ENCODE peak calls at places on chromosome 11, in four cellular contexts. One of them, this sample, is unnamed. For H3K4me1, the result is how much of the 10 kb centered on the place peaks cover.

GRCh38 chr11:61787928-61788491 is 4.4 kb downstream of the TMEM258 start:
- DNase-seq in NT2/D1: peak
- DNase-seq in right cardiac atrium: no peak
- DNase-seq in SK-N-SH: peak
- DNase-seq in this sample: peak

GRCh38 chr11:65505434-65506315 is 6.8 kb downstream of the MALAT1 start:
- DNase-seq in NT2/D1: no peak
- DNase-seq in right cardiac atrium: no peak
- DNase-seq in SK-N-SH: no peak
- DNase-seq in this sample: no peak

GRCh38 chr11:111978028-111978771 is 41.1 kb downstream of the DIXDC1 start:
- DNase-seq in right cardiac atrium: peak
- DNase-seq in SK-N-SH: peak
- DNase-seq in NT2/D1: no peak
- DNase-seq in this sample: peak

GRCh38 chr11:69531717-69532088 is 50.2 kb downstream of the LINC01488 start:
- DNase-seq in NT2/D1: no peak
- DNase-seq in right cardiac atrium: peak
- DNase-seq in SK-N-SH: no peak
- DNase-seq in this sample: no peak

GRCh38 chr11:27926056-27926455 is 181.9 kb downstream of the KIF18A start:
- DNase-seq in right cardiac atrium: no peak
- DNase-seq in NT2/D1: no peak
- DNase-seq in SK-N-SH: no peak
- DNase-seq in this sample: no peak

GRCh38 chr11:35016939-35017338 is 100.5 kb downstream of the PDHX start:
- DNase-seq in NT2/D1: no peak
- DNase-seq in right cardiac atrium: no peak
- DNase-seq in SK-N-SH: no peak
- DNase-seq in this sample: no peak

GRCh38 chr11:12502041-12502440 is 124.7 kb downstream of the PARVA start:
- DNase-seq in SK-N-SH: no peak
- DNase-seq in NT2/D1: no peak
- DNase-seq in right cardiac atrium: no peak
- DNase-seq in this sample: no peak

GRCh38 chr11:116930177-116930576 is 92.8 kb upstream of the APOA1 start:
- DNase-seq in SK-N-SH: no peak
- DNase-seq in NT2/D1: no peak
- DNase-seq in right cardiac atrium: no peak
- DNase-seq in this sample: no peak

GRCh38 chr11:92224394-92225205 is at the start of gene FAT3:
- DNase-seq in SK-N-SH: peak
- DNase-seq in right cardiac atrium: peak
- DNase-seq in NT2/D1: no peak
- DNase-seq in this sample: peak

GRCh38 chr11:47915407-47916137 is 64.8 kb upstream of the PTPRJ start:
- DNase-seq in right cardiac atrium: no peak
- DNase-seq in NT2/D1: no peak
- DNase-seq in SK-N-SH: peak
- DNase-seq in this sample: no peak

GRCh38 chr11:12079726-12080556 is 30.4 kb upstream of the MICAL2 start:
- DNase-seq in right cardiac atrium: peak
- DNase-seq in SK-N-SH: no peak
- DNase-seq in NT2/D1: no peak
- DNase-seq in this sample: no peak

GRCh38 chr11:1967641-1968225 is 20.6 kb downstream of the MRPL23 start:
- DNase-seq in NT2/D1: no peak
- DNase-seq in right cardiac atrium: peak
- DNase-seq in SK-N-SH: no peak
- DNase-seq in this sample: no peak

GRCh38 chr11:115348404-115348803 is 155.8 kb downstream of the CADM1 start:
- DNase-seq in SK-N-SH: no peak
- DNase-seq in NT2/D1: no peak
- DNase-seq in right cardiac atrium: no peak
- DNase-seq in this sample: no peak

GRCh38 chr11:122077459-122077858 is 38.6 kb downstream of the BLID start:
- DNase-seq in right cardiac atrium: no peak
- DNase-seq in NT2/D1: no peak
- DNase-seq in SK-N-SH: no peak
- DNase-seq in this sample: no peak

GRCh38 chr11:126927628-126928027 is 72.9 kb downstream of the KIRREL3 start:
- DNase-seq in SK-N-SH: no peak
- DNase-seq in right cardiac atrium: no peak
- DNase-seq in NT2/D1: no peak
- DNase-seq in this sample: no peak

GRCh38 chr11:22304337-22304961 is 33.7 kb upstream of the SLC17A6 start:
- DNase-seq in SK-N-SH: peak
- DNase-seq in NT2/D1: peak
- DNase-seq in right cardiac atrium: no peak
- DNase-seq in this sample: no peak

GRCh38 chr11:14012836-14013235 is 50.3 kb downstream of the SPON1 start:
- DNase-seq in NT2/D1: no peak
- DNase-seq in right cardiac atrium: no peak
- DNase-seq in SK-N-SH: no peak
- DNase-seq in this sample: no peak

GRCh38 chr11:92528051-92528450 is 303.4 kb downstream of the FAT3 start:
- DNase-seq in NT2/D1: no peak
- DNase-seq in right cardiac atrium: no peak
- DNase-seq in SK-N-SH: no peak
- DNase-seq in this sample: no peak

GRCh38 chr11:10349806-10350205 is 44.9 kb downstream of the ADM start:
- DNase-seq in NT2/D1: no peak
- DNase-seq in SK-N-SH: no peak
- DNase-seq in right cardiac atrium: no peak
- DNase-seq in this sample: no peak

GRCh38 chr11:17649696-17650600 is 69.4 kb upstream of the MYOD1 start:
- DNase-seq in right cardiac atrium: no peak
- DNase-seq in SK-N-SH: no peak
- DNase-seq in NT2/D1: peak
- DNase-seq in this sample: no peak

GRCh38 chr11:123760894-123761293 is 6.6 kb upstream of the OR6X1 start:
- DNase-seq in SK-N-SH: no peak
- DNase-seq in NT2/D1: no peak
- DNase-seq in right cardiac atrium: no peak
- DNase-seq in this sample: no peak

GRCh38 chr11:126173257-126173656 is 38.2 kb downstream of the RPUSD4 start:
- DNase-seq in right cardiac atrium: no peak
- DNase-seq in NT2/D1: no peak
- DNase-seq in SK-N-SH: no peak
- DNase-seq in this sample: no peak

GRCh38 chr11:64245401-64245796 is 1.3 kb downstream of the PPP1R14B start:
- DNase-seq in SK-N-SH: no peak
- DNase-seq in right cardiac atrium: peak
- DNase-seq in NT2/D1: no peak
- DNase-seq in this sample: no peak

GRCh38 chr11:64244966-64245365 is 1.8 kb downstream of the PPP1R14B start:
- DNase-seq in NT2/D1: no peak
- DNase-seq in SK-N-SH: no peak
- DNase-seq in right cardiac atrium: no peak
- DNase-seq in this sample: no peak

GRCh38 chr11:64246874-64247728 is at the start of gene PPP1R14B:
- DNase-seq in right cardiac atrium: peak
- DNase-seq in SK-N-SH: peak
- DNase-seq in NT2/D1: no peak
- DNase-seq in this sample: peak

GRCh38 chr11:64244107-64244506 is 2.6 kb downstream of the PPP1R14B start:
- DNase-seq in SK-N-SH: no peak
- DNase-seq in NT2/D1: no peak
- DNase-seq in right cardiac atrium: no peak
- DNase-seq in this sample: no peak

DNA sequence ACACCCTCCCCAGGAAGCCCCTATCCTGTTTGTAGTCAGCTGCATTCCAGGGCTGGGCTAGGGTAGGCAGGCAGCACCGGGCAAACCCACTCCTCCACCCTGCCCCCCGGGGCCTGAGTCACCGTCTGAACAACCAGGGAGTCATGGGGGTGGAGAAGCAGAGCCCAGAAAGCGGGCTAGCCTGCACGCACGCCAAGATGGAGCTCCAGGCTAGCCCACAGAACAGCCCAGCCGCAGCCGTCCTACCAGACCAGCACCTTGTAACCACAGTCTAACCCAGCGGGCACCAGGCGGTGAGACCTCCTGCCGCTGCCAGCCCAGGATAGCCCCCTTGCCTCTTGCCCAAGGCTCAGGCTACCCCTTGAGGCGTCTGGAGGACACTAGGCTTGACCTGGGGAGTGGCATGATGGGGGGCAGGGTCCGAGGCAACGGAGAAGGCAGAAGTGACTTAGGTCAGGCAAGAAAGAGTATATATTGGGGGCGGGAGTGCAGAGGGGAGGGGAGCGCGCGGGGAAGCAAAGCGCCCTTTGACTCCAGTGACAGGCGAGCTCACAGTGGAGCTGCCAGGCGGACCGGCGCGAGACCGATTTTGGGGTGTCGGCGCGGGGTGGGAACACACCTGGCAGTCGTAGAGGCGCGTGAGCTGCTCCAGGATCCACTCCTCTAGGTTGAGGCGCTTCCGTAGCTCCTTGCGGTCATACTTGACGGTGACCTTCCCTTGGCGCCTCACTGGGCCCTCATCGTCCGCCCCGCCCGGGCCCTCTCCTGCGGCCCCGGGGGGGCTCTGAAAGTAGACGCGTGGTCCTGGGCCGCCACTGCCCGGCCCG is 733 bp downstream of the PPP1R14B start:
- DNase-seq in right cardiac atrium: peak
- DNase-seq in SK-N-SH: peak
- DNase-seq in NT2/D1: no peak
- DNase-seq in this sample: no peak
- H3K4me1 ChIP-seq in right cardiac atrium: under half
- H3K4me1 ChIP-seq in SK-N-SH: under half
- H3K4me1 ChIP-seq in NT2/D1: under half
- H3K4me1 ChIP-seq in this sample: under half

GRCh38 chr11:118442903-118443589 is 6.8 kb downstream of the KMT2A start:
- DNase-seq in right cardiac atrium: no peak
- DNase-seq in SK-N-SH: no peak
- DNase-seq in NT2/D1: no peak
- DNase-seq in this sample: no peak
- H3K4me1 ChIP-seq in right cardiac atrium: under half
- H3K4me1 ChIP-seq in SK-N-SH: under half
- H3K4me1 ChIP-seq in NT2/D1: under half
- H3K4me1 ChIP-seq in this sample: under half

GRCh38 chr11:8340299-8340698 is 76.6 kb upstream of the LMO1 start:
- DNase-seq in right cardiac atrium: no peak
- DNase-seq in SK-N-SH: no peak
- DNase-seq in NT2/D1: no peak
- DNase-seq in this sample: no peak

GRCh38 chr11:8339592-8340022 is 75.9 kb upstream of the LMO1 start:
- DNase-seq in right cardiac atrium: no peak
- DNase-seq in NT2/D1: no peak
- DNase-seq in SK-N-SH: no peak
- DNase-seq in this sample: no peak

GRCh38 chr11:8342821-8343681 is 79.4 kb upstream of the LMO1 start:
- DNase-seq in SK-N-SH: peak
- DNase-seq in NT2/D1: no peak
- DNase-seq in right cardiac atrium: no peak
- DNase-seq in this sample: no peak

GRCh38 chr11:8344346-8344745 is 80.7 kb upstream of the LMO1 start:
- DNase-seq in SK-N-SH: no peak
- DNase-seq in NT2/D1: no peak
- DNase-seq in right cardiac atrium: no peak
- DNase-seq in this sample: no peak

GRCh38 chr11:8341966-8342365 is 78.3 kb upstream of the LMO1 start:
- DNase-seq in SK-N-SH: no peak
- DNase-seq in right cardiac atrium: no peak
- DNase-seq in NT2/D1: no peak
- DNase-seq in this sample: no peak
- H3K4me1 ChIP-seq in SK-N-SH: under half
- H3K4me1 ChIP-seq in right cardiac atrium: under half
- H3K4me1 ChIP-seq in NT2/D1: under half
- H3K4me1 ChIP-seq in this sample: under half

GRCh38 chr11:820655-821512 is 2.2 kb downstream of the PNPLA2 start:
- DNase-seq in NT2/D1: no peak
- DNase-seq in SK-N-SH: no peak
- DNase-seq in right cardiac atrium: peak
- DNase-seq in this sample: no peak
- H3K4me1 ChIP-seq in NT2/D1: under half
- H3K4me1 ChIP-seq in SK-N-SH: under half
- H3K4me1 ChIP-seq in right cardiac atrium: under half
- H3K4me1 ChIP-seq in this sample: under half

DNA sequence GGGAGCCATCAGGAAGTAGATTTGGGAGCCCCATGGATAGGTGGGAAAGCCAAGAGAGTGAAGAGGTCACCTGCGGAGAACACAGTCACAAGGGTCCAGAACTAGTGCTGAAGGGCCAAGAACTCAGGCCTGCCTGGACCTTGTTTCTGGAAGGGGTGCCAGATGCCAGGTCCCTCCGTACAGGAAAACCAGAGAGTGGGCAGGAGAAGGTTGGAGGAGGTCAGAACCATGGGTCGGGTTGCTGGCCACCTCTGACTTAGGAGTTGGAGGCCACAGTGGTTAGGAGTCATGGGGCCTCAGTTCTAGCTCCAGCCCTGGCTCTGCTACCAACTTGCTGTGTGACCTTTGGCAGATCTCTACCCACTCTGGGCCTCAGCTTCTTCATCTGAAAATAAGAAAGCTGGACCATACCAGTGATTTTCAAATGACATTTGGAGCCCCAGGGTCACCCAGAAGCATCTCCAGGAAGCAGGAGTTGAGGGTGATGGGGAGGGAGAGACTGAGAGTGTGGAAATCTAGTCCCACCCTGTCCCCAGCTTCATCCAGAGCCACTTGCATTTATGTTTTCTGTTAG is 20.8 kb upstream of the TUB start:
- DNase-seq in NT2/D1: no peak
- DNase-seq in right cardiac atrium: no peak
- DNase-seq in SK-N-SH: no peak
- DNase-seq in this sample: no peak
- H3K4me1 ChIP-seq in NT2/D1: under half
- H3K4me1 ChIP-seq in right cardiac atrium: under half
- H3K4me1 ChIP-seq in SK-N-SH: under half
- H3K4me1 ChIP-seq in this sample: under half

GRCh38 chr11:128324051-128324481 is 263.3 kb downstream of the ETS1 start:
- DNase-seq in SK-N-SH: no peak
- DNase-seq in NT2/D1: no peak
- DNase-seq in right cardiac atrium: no peak
- DNase-seq in this sample: no peak

GRCh38 chr11:128327274-128327673 is 260.1 kb downstream of the ETS1 start:
- DNase-seq in NT2/D1: no peak
- DNase-seq in SK-N-SH: no peak
- DNase-seq in right cardiac atrium: no peak
- DNase-seq in this sample: no peak

GRCh38 chr11:128324531-128325141 is 262.7 kb downstream of the ETS1 start:
- DNase-seq in NT2/D1: no peak
- DNase-seq in right cardiac atrium: no peak
- DNase-seq in SK-N-SH: no peak
- DNase-seq in this sample: no peak

GRCh38 chr11:128328955-128329551 is 258.3 kb downstream of the ETS1 start:
- DNase-seq in right cardiac atrium: peak
- DNase-seq in SK-N-SH: no peak
- DNase-seq in NT2/D1: no peak
- DNase-seq in this sample: no peak

GRCh38 chr11:128326791-128327190 is 260.6 kb downstream of the ETS1 start:
- DNase-seq in right cardiac atrium: no peak
- DNase-seq in SK-N-SH: no peak
- DNase-seq in NT2/D1: no peak
- DNase-seq in this sample: no peak
- H3K4me1 ChIP-seq in right cardiac atrium: under half
- H3K4me1 ChIP-seq in SK-N-SH: under half
- H3K4me1 ChIP-seq in NT2/D1: under half
- H3K4me1 ChIP-seq in this sample: under half

This sample was measured in neuronal stem cell.